ENCODE peak calls at places on chromosomes 12 and 14, in seven cellular contexts. One of them, this sample, is unnamed.

GRCh38 chr12:50597200-50598195 is 92.7 kb downstream of the DIP2B start:
- DNase-seq in IMR-90: peak; percentile 93
- DNase-seq in H9: no peak
- DNase-seq in mesenchymal stem cell: peak; percentile 81
- DNase-seq in neuronal stem cell: no peak
- DNase-seq in H1: no peak
- DNase-seq in trophoblast cell: peak; percentile 43
- DNase-seq in this sample: peak; percentile 46

GRCh38 chr12:109982211-109982610 is 14.0 kb downstream of the GIT2 start:
- DNase-seq in IMR-90: peak; percentile 52
- DNase-seq in H9: no peak
- DNase-seq in mesenchymal stem cell: no peak
- DNase-seq in neuronal stem cell: no peak
- DNase-seq in H1: no peak
- DNase-seq in trophoblast cell: no peak
- DNase-seq in this sample: no peak

GRCh38 chr12:63805704-63806672 is 26.3 kb downstream of the RXYLT1 start:
- DNase-seq in IMR-90: no peak
- DNase-seq in H9: no peak
- DNase-seq in mesenchymal stem cell: no peak
- DNase-seq in neuronal stem cell: no peak
- DNase-seq in H1: no peak
- DNase-seq in trophoblast cell: peak; percentile 9
- DNase-seq in this sample: no peak

GRCh38 chr14:79542121-79542520 is 669.2 kb downstream of the DIO2 start:
- DNase-seq in IMR-90: no peak
- DNase-seq in H9: no peak
- DNase-seq in mesenchymal stem cell: no peak
- DNase-seq in neuronal stem cell: no peak
- DNase-seq in H1: no peak
- DNase-seq in trophoblast cell: no peak
- DNase-seq in this sample: no peak

GRCh38 chr12:52616680-52617402 is 1.5 kb downstream of the KRT73 start:
- DNase-seq in IMR-90: no peak
- DNase-seq in H9: no peak
- DNase-seq in mesenchymal stem cell: no peak
- DNase-seq in neuronal stem cell: no peak
- DNase-seq in H1: peak; percentile 13
- DNase-seq in trophoblast cell: no peak
- DNase-seq in this sample: no peak

GRCh38 chr12:115313929-115314328 is 630.0 kb upstream of the TBX3 start:
- DNase-seq in IMR-90: peak; percentile 92
- DNase-seq in H9: no peak
- DNase-seq in mesenchymal stem cell: peak; percentile 52
- DNase-seq in neuronal stem cell: no peak
- DNase-seq in H1: no peak
- DNase-seq in trophoblast cell: no peak
- DNase-seq in this sample: peak; percentile 23

GRCh38 chr12:50390284-50390683 is 6.1 kb downstream of the FAM186A start:
- DNase-seq in IMR-90: peak; percentile 95
- DNase-seq in H9: no peak
- DNase-seq in mesenchymal stem cell: peak; percentile 73
- DNase-seq in neuronal stem cell: no peak
- DNase-seq in H1: no peak
- DNase-seq in trophoblast cell: peak; percentile 51
- DNase-seq in this sample: peak; percentile 56

GRCh38 chr12:100687686-100688085 is 106.9 kb upstream of the ANO4 start:
- DNase-seq in IMR-90: no peak
- DNase-seq in H9: no peak
- DNase-seq in mesenchymal stem cell: no peak
- DNase-seq in neuronal stem cell: no peak
- DNase-seq in H1: no peak
- DNase-seq in trophoblast cell: no peak
- DNase-seq in this sample: no peak

GRCh38 chr14:98945611-98946570 is 326.1 kb downstream of the BCL11B start:
- DNase-seq in IMR-90: no peak
- DNase-seq in H9: no peak
- DNase-seq in mesenchymal stem cell: no peak
- DNase-seq in neuronal stem cell: no peak
- DNase-seq in H1: no peak
- DNase-seq in trophoblast cell: no peak
- DNase-seq in this sample: no peak

GRCh38 chr14:24829862-24830261 is 195.9 kb upstream of the GZMB start:
- DNase-seq in IMR-90: no peak
- DNase-seq in H9: no peak
- DNase-seq in mesenchymal stem cell: no peak
- DNase-seq in neuronal stem cell: no peak
- DNase-seq in H1: no peak
- DNase-seq in trophoblast cell: no peak
- DNase-seq in this sample: no peak

GRCh38 chr14:81172353-81172752 is 48.4 kb downstream of the GTF2A1 start:
- DNase-seq in IMR-90: peak; percentile 30
- DNase-seq in H9: no peak
- DNase-seq in mesenchymal stem cell: no peak
- DNase-seq in neuronal stem cell: no peak
- DNase-seq in H1: no peak
- DNase-seq in trophoblast cell: no peak
- DNase-seq in this sample: no peak

GRCh38 chr14:81169711-81170103 is 51.1 kb downstream of the GTF2A1 start:
- DNase-seq in IMR-90: peak; percentile 7
- DNase-seq in H9: peak; percentile 34
- DNase-seq in mesenchymal stem cell: peak; percentile 14
- DNase-seq in neuronal stem cell: no peak
- DNase-seq in H1: no peak
- DNase-seq in trophoblast cell: no peak
- DNase-seq in this sample: peak; percentile 9

GRCh38 chr14:81169267-81169666 is 51.5 kb downstream of the GTF2A1 start:
- DNase-seq in IMR-90: no peak
- DNase-seq in H9: no peak
- DNase-seq in mesenchymal stem cell: no peak
- DNase-seq in neuronal stem cell: no peak
- DNase-seq in H1: no peak
- DNase-seq in trophoblast cell: no peak
- DNase-seq in this sample: no peak

GRCh38 chr14:81170104-81170828 is 50.5 kb downstream of the GTF2A1 start:
- DNase-seq in IMR-90: peak; percentile 82
- DNase-seq in H9: peak; percentile 89
- DNase-seq in mesenchymal stem cell: peak; percentile 92
- DNase-seq in neuronal stem cell: peak; percentile 84
- DNase-seq in H1: peak; percentile 86
- DNase-seq in trophoblast cell: peak; percentile 86
- DNase-seq in this sample: peak; percentile 92

DNA sequence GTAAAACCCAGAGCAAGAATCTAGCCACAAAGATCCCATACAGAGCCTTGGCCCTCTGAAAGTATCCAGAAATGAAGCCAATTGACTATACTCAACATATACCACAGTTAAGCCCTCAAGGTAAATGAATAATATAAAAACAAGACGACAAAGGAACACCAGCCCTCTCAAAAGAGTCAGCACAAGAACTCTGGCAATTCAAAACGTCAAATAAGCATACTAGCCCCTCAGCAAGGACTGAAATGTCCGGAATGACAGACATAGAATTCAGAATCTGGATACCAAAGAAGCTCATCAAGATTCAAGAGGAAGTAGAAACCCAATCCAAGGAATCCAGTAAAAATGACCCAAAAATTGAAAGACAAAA is 49.9 kb downstream of the GTF2A1 start:
- DNase-seq in IMR-90: no peak
- DNase-seq in H9: no peak
- DNase-seq in mesenchymal stem cell: no peak
- DNase-seq in neuronal stem cell: no peak
- DNase-seq in H1: no peak
- DNase-seq in trophoblast cell: no peak
- DNase-seq in this sample: no peak
- H3K23ac ChIP-seq in IMR-90: no peak overlapping the region
- H3K23ac ChIP-seq in H9: no peak overlapping the region
- H3K23ac ChIP-seq in mesenchymal stem cell: no peak overlapping the region
- H3K23ac ChIP-seq in neuronal stem cell: no peak overlapping the region
- H3K23ac ChIP-seq in H1: no peak overlapping the region
- H3K23ac ChIP-seq in trophoblast cell: no peak overlapping the region
- H3K23ac ChIP-seq in this sample: no peak overlapping the region

GRCh38 chr12:117161460-117162166 is 28.7 kb downstream of the FBXO21 start:
- DNase-seq in IMR-90: no peak
- DNase-seq in H9: no peak
- DNase-seq in mesenchymal stem cell: no peak
- DNase-seq in neuronal stem cell: no peak
- DNase-seq in H1: no peak
- DNase-seq in trophoblast cell: no peak
- DNase-seq in this sample: no peak

GRCh38 chr12:117158911-117159310 is 31.4 kb downstream of the FBXO21 start:
- DNase-seq in IMR-90: peak; percentile 17
- DNase-seq in H9: no peak
- DNase-seq in mesenchymal stem cell: no peak
- DNase-seq in neuronal stem cell: no peak
- DNase-seq in H1: no peak
- DNase-seq in trophoblast cell: peak; percentile 66
- DNase-seq in this sample: no peak

GRCh38 chr12:117159674-117160073 is 30.6 kb downstream of the FBXO21 start:
- DNase-seq in IMR-90: no peak
- DNase-seq in H9: no peak
- DNase-seq in mesenchymal stem cell: no peak
- DNase-seq in neuronal stem cell: no peak
- DNase-seq in H1: no peak
- DNase-seq in trophoblast cell: no peak
- DNase-seq in this sample: no peak

GRCh38 chr12:117155278-117156060 is 34.8 kb downstream of the FBXO21 start:
- DNase-seq in IMR-90: peak; percentile 11
- DNase-seq in H9: peak; percentile 100
- DNase-seq in mesenchymal stem cell: peak; percentile 28
- DNase-seq in neuronal stem cell: peak; percentile 43
- DNase-seq in H1: peak; percentile 100
- DNase-seq in trophoblast cell: peak; percentile 80
- DNase-seq in this sample: peak; percentile 99

DNA sequence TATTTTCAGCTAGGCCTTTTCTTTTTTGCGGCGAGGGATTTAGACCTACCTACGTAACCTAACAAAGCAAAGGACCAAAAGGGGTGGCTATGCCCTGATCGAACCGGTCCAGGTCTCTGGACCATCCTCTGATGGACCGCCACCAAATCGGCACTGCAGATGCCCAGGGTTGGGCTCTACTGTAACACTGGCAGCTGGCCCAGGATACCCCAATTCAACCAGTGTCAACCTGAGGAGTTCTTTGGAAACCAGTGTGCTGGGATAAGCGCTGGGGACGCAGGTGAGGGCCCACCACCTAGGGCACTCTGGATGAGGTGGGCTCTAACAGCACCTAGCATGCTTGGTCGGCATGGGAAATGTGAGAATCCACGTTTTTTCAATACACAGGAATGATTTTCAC is 32.2 kb downstream of the FBXO21 start:
- DNase-seq in IMR-90: no peak
- DNase-seq in H9: no peak
- DNase-seq in mesenchymal stem cell: no peak
- DNase-seq in neuronal stem cell: no peak
- DNase-seq in H1: no peak
- DNase-seq in trophoblast cell: no peak
- DNase-seq in this sample: no peak
- H3K23ac ChIP-seq in IMR-90: no peak overlapping the region
- H3K23ac ChIP-seq in H9: no peak overlapping the region
- H3K23ac ChIP-seq in mesenchymal stem cell: no peak overlapping the region
- H3K23ac ChIP-seq in neuronal stem cell: no peak overlapping the region
- H3K23ac ChIP-seq in H1: no peak overlapping the region
- H3K23ac ChIP-seq in trophoblast cell: no peak overlapping the region
- H3K23ac ChIP-seq in this sample: no peak overlapping the region

GRCh38 chr14:23162005-23162404 is 21.5 kb downstream of the SLC7A8 start:
- DNase-seq in IMR-90: no peak
- DNase-seq in H9: no peak
- DNase-seq in mesenchymal stem cell: no peak
- DNase-seq in neuronal stem cell: no peak
- DNase-seq in H1: no peak
- DNase-seq in trophoblast cell: no peak
- DNase-seq in this sample: no peak
- H3K23ac ChIP-seq in IMR-90: no peak overlapping the region
- H3K23ac ChIP-seq in H9: no peak overlapping the region
- H3K23ac ChIP-seq in mesenchymal stem cell: no peak overlapping the region
- H3K23ac ChIP-seq in neuronal stem cell: no peak overlapping the region
- H3K23ac ChIP-seq in H1: no peak overlapping the region
- H3K23ac ChIP-seq in trophoblast cell: no peak overlapping the region
- H3K23ac ChIP-seq in this sample: no peak overlapping the region

GRCh38 chr12:29552994-29553748 is 55.7 kb upstream of the OVCH1 start:
- DNase-seq in IMR-90: no peak
- DNase-seq in H9: no peak
- DNase-seq in mesenchymal stem cell: no peak
- DNase-seq in neuronal stem cell: no peak
- DNase-seq in H1: no peak
- DNase-seq in trophoblast cell: no peak
- DNase-seq in this sample: no peak
- H3K23ac ChIP-seq in IMR-90: peak overlapping the region; percentile 56
- H3K23ac ChIP-seq in H9: no peak overlapping the region
- H3K23ac ChIP-seq in mesenchymal stem cell: no peak overlapping the region
- H3K23ac ChIP-seq in neuronal stem cell: no peak overlapping the region
- H3K23ac ChIP-seq in H1: no peak overlapping the region
- H3K23ac ChIP-seq in trophoblast cell: no peak overlapping the region
- H3K23ac ChIP-seq in this sample: no peak overlapping the region

GRCh38 chr12:57687862-57688261 is 6.1 kb upstream of the OS9 start:
- DNase-seq in IMR-90: no peak
- DNase-seq in H9: no peak
- DNase-seq in mesenchymal stem cell: no peak
- DNase-seq in neuronal stem cell: no peak
- DNase-seq in H1: no peak
- DNase-seq in trophoblast cell: no peak
- DNase-seq in this sample: no peak
- H3K23ac ChIP-seq in IMR-90: no peak overlapping the region
- H3K23ac ChIP-seq in H9: no peak overlapping the region
- H3K23ac ChIP-seq in mesenchymal stem cell: no peak overlapping the region
- H3K23ac ChIP-seq in neuronal stem cell: no peak overlapping the region
- H3K23ac ChIP-seq in H1: no peak overlapping the region
- H3K23ac ChIP-seq in trophoblast cell: no peak overlapping the region
- H3K23ac ChIP-seq in this sample: no peak overlapping the region

DNA sequence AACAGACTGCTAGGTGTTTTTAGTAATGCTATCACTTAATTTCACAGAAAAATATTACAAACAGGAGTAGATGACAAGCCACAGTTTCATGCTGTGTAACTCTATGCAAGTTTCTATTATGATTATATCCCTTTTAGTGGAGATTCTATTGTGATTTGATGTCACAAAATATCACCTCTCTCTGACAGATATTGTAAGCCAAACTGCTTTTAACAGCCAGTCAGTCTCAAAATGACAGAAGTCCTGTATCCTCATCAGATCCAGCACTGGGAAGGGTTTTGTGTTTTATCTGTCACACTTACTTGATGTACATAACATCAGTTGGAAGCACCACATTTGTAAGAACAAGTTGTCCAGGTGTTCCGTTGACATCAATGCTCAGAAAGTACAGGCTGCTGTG is 164.8 kb downstream of the DERA start:
- DNase-seq in IMR-90: no peak
- DNase-seq in H9: no peak
- DNase-seq in mesenchymal stem cell: no peak
- DNase-seq in neuronal stem cell: no peak
- DNase-seq in H1: no peak
- DNase-seq in trophoblast cell: no peak
- DNase-seq in this sample: no peak
- H3K23ac ChIP-seq in IMR-90: no peak overlapping the region
- H3K23ac ChIP-seq in H9: no peak overlapping the region
- H3K23ac ChIP-seq in mesenchymal stem cell: no peak overlapping the region
- H3K23ac ChIP-seq in neuronal stem cell: no peak overlapping the region
- H3K23ac ChIP-seq in H1: no peak overlapping the region
- H3K23ac ChIP-seq in trophoblast cell: no peak overlapping the region
- H3K23ac ChIP-seq in this sample: no peak overlapping the region

DNA sequence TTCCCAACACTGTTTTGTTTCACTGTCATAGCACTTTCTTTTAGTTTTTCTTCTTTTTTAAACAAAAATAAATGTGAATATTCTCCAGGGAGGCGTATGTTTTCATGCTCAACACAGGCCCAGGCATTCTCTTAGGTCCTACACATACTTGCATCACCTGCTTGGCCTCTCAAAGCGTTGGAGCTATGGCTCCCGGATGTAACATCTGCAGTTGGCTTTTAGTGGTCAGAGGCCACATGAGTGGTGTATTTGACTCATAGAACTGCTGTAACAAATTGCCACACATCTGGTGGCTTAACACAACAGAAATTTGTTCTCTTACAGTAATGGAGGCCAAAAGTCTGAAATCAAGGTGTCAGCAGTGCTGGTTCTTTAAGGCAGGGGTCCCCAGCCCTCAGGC is 44.6 kb upstream of the VRK1 start:
- DNase-seq in IMR-90: peak; percentile 5
- DNase-seq in H9: no peak
- DNase-seq in mesenchymal stem cell: peak; percentile 17
- DNase-seq in neuronal stem cell: no peak
- DNase-seq in H1: no peak
- DNase-seq in trophoblast cell: no peak
- DNase-seq in this sample: no peak
- H3K23ac ChIP-seq in IMR-90: no peak overlapping the region
- H3K23ac ChIP-seq in H9: no peak overlapping the region
- H3K23ac ChIP-seq in mesenchymal stem cell: no peak overlapping the region
- H3K23ac ChIP-seq in neuronal stem cell: no peak overlapping the region
- H3K23ac ChIP-seq in H1: no peak overlapping the region
- H3K23ac ChIP-seq in trophoblast cell: no peak overlapping the region
- H3K23ac ChIP-seq in this sample: no peak overlapping the region